ENCODE peak calls at places on chromosomes 6 and 20, in four cellular contexts. I is keratinocyte, L is adipocyte, J is fibroblast of lung. H is an unnamed sample.

GRCh38 chr6:147251072-147251471 is 46.9 kb downstream of the STXBP5 start:
- DNase-seq in I (no peak), L (no peak), J (no peak), H (no peak)

GRCh38 chr6:116963972-116964371 is 86.9 kb downstream of the RFX6 start:
- DNase-seq in I (no peak), L (no peak), J (no peak), H (no peak)

GRCh38 chr6:6913346-6913745 is 194.4 kb upstream of the RREB1 start:
- DNase-seq in I (no peak), L (no peak), J (no peak), H (no peak)

GRCh38 chr6:34358389-34358906 is 34.0 kb downstream of the NUDT3 start:
- DNase-seq in I (no peak), L (peak; percentile 88), J (peak; percentile 83), H (no peak)

GRCh38 chr6:169863149-169863525 is 111.7 kb downstream of the ERMARD start:
- DNase-seq in I (no peak), L (no peak), J (no peak), H (no peak)

GRCh38 chr20:53795170-53795569 is 201.5 kb upstream of the ZNF217 start:
- DNase-seq in I (no peak), L (peak; percentile 31), J (no peak), H (no peak)

GRCh38 chr20:11553603-11554002 is 364.1 kb upstream of the BTBD3 start:
- DNase-seq in I (no peak), L (peak; percentile 20), J (peak; percentile 17), H (peak; percentile 12)

GRCh38 chr20:16526433-16527380 is 46.5 kb downstream of the KIF16B start:
- DNase-seq in I (no peak), L (no peak), J (peak; percentile 28), H (no peak)

GRCh38 chr6:1267057-1267732 is 44.7 kb upstream of the FOXQ1 start:
- DNase-seq in I (no peak), L (peak; percentile 47), J (peak; percentile 36), H (peak; percentile 5)

GRCh38 chr20:21173496-21174025 is 47.7 kb downstream of the KIZ start:
- DNase-seq in I (no peak), L (peak; percentile 8), J (peak; percentile 8), H (no peak)

GRCh38 chr6:5260661-5261544 is at the start of the genes FARS2 and LYRM4:
- DNase-seq in I (no peak), L (peak; percentile 97), J (peak; percentile 84), H (peak; percentile 90)

GRCh38 chr6:149716181-149716580 is 1.7 kb downstream of the LATS1 start:
- DNase-seq in I (no peak), L (no peak), J (no peak), H (peak; percentile 16)

GRCh38 chr6:35648203-35648602 is 40.5 kb downstream of the FKBP5 start:
- DNase-seq in I (no peak), L (no peak), J (no peak), H (no peak)

GRCh38 chr20:22453244-22454080 is 130.9 kb downstream of the FOXA2 start:
- DNase-seq in I (no peak), L (peak; percentile 25), J (no peak), H (no peak)

GRCh38 chr6:72746276-72746675 is 124.4 kb downstream of the KCNQ5 start:
- DNase-seq in I (no peak), L (no peak), J (peak; percentile 12), H (no peak)

GRCh38 chr6:20056350-20056992 is 155.8 kb downstream of the MBOAT1 start:
- DNase-seq in I (no peak), L (peak; percentile 86), J (peak; percentile 70), H (peak; percentile 46)

GRCh38 chr20:11445161-11445560 is 472.5 kb upstream of the BTBD3 start:
- DNase-seq in I (no peak), L (no peak), J (no peak), H (no peak)

GRCh38 chr6:90369024-90369519 is 72.4 kb upstream of the BACH2 start:
- DNase-seq in I (peak; percentile 98), L (peak; percentile 99), J (peak; percentile 100), H (peak; percentile 100)

GRCh38 chr6:69138893-69139494 is 503.9 kb downstream of the ADGRB3 start:
- DNase-seq in I (no peak), L (no peak), J (no peak), H (no peak)

GRCh38 chr6:75421316-75422023 is 72.1 kb downstream of the FILIP1 start:
- DNase-seq in I (no peak), L (no peak), J (no peak), H (no peak)

GRCh38 chr6:27296106-27296783 is 15.8 kb downstream of the POM121L2 start:
- DNase-seq in I (no peak), L (peak; percentile 67), J (peak; percentile 36), H (peak; percentile 61)

GRCh38 chr6:22899446-22899845 is 330.1 kb downstream of the HDGFL1 start:
- DNase-seq in I (no peak), L (no peak), J (no peak), H (no peak)

GRCh38 chr20:52105045-52105572 is 86.5 kb downstream of the ZFP64 start:
- DNase-seq in I (no peak), L (peak; percentile 64), J (peak; percentile 46), H (peak; percentile 54)

GRCh38 chr20:1331101-1331500 is 2.2 kb upstream of the SDCBP2 start:
- DNase-seq in I (no peak), L (no peak), J (no peak), H (no peak)

GRCh38 chr6:161407581-161407980 is 133.7 kb upstream of the AGPAT4 start:
- DNase-seq in I (no peak), L (peak; percentile 17), J (peak; percentile 86), H (peak; percentile 74)

GRCh38 chr6:167706313-167707109 is 120.2 kb upstream of the AFDN start:
- DNase-seq in I (no peak), L (no peak), J (no peak), H (no peak)

GRCh38 chr6:3843379-3844096 is 5.6 kb upstream of the FAM50B start:
- DNase-seq in I (no peak), L (peak; percentile 51), J (peak; percentile 21), H (no peak)

GRCh38 chr20:17655865-17656489 is 26.1 kb downstream of the RRBP1 start:
- DNase-seq in I (no peak), L (peak; percentile 28), J (no peak), H (no peak)

GRCh38 chr20:58691773-58692578 is 624 bp upstream of the NPEPL1 start:
- DNase-seq in I (no peak), L (peak; percentile 21), J (peak; percentile 53), H (peak; percentile 27)

GRCh38 chr20:32834972-32835371 is 15.2 kb downstream of the MAPRE1 start:
- DNase-seq in I (no peak), L (no peak), J (no peak), H (no peak)
- H3K36me3 ChIP-seq in I (peaks cover 11% of the 10 kb centered on the region), L (peaks cover 68% of the 10 kb centered on the region), J (peaks cover 10% of the 10 kb centered on the region), H (peaks cover 28% of the 10 kb centered on the region)

GRCh38 chr6:15433517-15433874 is 187.6 kb downstream of the JARID2 start:
- DNase-seq in I (no peak), L (no peak), J (no peak), H (no peak)
- H3K4me1 ChIP-seq in I (peaks cover 43% of the 10 kb centered on the region), L (peaks cover 51% of the 10 kb centered on the region), J (peaks cover 4% of the 10 kb centered on the region), H (peaks cover 5% of the 10 kb centered on the region)

DNA sequence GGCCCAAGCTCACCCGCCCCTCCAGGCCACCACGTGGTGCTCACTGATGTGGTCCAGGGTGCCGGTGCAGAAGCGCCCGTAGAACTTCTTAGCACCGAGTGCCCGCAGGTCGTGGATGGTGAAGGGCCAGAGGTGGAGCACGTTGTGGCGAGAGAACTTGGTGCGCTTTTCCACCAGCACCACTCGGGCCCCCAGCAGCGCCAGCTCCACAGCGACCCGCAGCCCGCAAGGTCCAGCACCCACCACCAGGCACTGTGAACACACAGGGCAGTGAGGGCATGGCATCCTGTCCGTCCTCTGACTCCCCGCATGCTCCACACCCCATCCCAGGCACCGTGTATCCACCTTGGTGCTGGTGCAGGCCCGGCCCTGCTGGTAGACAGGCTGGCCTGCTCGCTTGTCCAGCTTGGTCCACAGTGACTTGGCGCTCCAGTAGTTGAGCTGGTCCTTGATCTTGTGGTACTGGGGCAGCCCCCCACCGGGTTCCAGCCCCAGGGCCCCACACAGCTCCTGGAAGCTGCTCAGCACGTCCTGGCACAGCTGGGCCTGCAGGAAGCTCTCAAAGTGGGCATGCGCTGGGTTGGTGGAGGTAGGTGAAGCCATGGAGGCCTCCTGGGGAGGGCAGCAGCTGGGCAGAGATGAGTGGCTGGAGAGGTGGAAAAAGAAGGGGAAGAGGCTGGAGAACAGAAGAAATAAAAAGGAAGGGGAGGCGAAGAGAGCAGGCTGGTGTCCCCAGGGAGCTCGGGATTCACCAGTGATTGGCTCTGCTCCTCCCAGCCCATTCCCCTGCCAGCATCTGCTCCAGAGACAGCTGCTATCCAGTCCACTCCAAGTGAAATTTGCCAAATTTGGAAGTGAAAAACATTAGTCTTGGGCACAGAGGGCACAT is 1.7 kb downstream of the MICAL1 start:
- DNase-seq in I (no peak), L (no peak), J (peak; percentile 47), H (no peak)
- H3K9ac ChIP-seq in I (no peak overlapping the region), L (peak overlapping the region; percentile 87), J (peak overlapping the region; percentile 8), H (peak overlapping the region; percentile 91)

DNA sequence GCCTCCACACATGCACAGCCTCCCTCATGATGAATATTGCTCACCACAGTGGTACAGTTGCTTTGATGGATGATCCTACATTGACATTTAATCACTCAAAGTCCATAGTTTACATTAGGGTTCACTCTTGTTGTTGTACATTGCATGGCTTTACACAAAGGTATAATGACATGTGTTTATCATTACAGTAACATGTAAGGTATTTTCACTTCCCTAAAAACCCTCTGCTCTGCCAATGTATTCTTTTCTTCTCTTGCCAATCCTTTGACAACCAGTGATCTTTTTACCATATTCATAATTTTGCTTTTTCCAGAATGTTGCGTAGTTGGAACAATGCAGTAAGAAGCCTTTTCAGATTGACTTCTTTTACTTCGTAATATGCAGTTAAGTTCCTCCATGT is 166.6 kb upstream of the KHDRBS2 start:
- DNase-seq in I (no peak), L (no peak), J (no peak), H (no peak)
- H3K36me3 ChIP-seq in I (no peaks in the 10 kb centered on the region), L (no peaks in the 10 kb centered on the region), J (no peaks in the 10 kb centered on the region), H (no peaks in the 10 kb centered on the region)

DNA sequence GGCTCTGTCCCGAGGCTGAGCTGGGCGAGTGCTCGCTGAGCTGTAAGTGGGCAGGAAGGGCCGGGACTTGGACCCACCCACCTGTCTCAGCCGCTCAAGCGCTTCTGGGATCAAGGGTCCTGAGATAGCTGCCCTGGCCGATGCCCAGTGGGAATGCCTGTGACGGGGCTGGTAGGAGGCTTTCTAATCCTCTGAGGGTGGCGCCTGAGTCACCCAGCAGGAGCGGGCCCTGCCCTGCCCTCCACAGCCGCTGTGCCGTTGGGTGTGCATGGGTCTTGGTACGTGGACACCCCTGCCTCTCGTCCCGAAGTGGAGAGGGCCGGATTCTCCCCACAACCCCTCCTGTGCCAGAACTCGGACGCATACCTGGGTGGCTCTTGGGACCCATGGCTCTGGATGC is 43.1 kb upstream of the GATA5 start:
- DNase-seq in I (no peak), L (no peak), J (no peak), H (no peak)
- H3K4me1 ChIP-seq in I (no peaks in the 10 kb centered on the region), L (no peaks in the 10 kb centered on the region), J (no peaks in the 10 kb centered on the region), H (peaks cover 1% of the 10 kb centered on the region)

DNA sequence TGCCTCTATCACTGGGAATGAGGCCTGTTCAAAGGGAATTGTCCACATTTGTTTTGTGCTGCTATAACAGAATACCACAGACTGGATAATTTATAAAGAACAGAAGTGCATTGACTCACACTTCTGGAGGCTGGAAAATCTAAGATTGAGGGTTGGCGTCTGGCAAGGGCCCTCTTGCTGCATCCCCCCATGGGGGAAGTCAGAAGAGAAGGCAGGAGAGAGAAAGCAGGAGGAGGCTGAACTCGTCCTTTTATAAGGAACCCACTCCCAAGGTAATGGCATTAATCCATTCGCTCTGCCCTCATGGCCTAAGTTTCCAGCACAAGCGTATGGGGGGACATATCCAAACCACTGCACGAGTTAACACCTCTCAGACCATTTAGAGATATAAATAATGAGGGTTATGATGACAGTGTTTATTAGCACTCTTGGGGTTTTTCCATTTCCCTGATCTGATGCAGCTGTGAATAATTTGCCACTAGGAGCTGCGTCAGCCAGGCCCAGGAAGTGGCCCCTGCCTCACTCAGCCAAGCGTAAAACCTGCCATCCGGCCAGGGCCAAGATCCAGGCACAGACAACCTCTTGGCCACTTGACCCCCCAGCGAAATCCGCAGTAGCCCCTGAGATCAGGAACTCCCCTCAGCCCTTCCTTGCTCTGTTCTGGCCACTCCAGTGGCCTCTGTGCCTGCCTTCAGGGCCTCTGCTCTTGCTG is 14.2 kb upstream of the SLCO4A1 start:
- DNase-seq in I (no peak), L (peak; percentile 44), J (peak; percentile 55), H (peak; percentile 63)
- H3K9ac ChIP-seq in I (peak overlapping the region; percentile 49), L (no peak overlapping the region), J (no peak overlapping the region), H (peak overlapping the region; percentile 65)

H was measured in mesenchymal stem cell.